ENCODE peak calls at places on chromosome 7, in ten cellular contexts. W, E, G, K, D, Q, M, J, B and P are unnamed samples.

GRCh38 chr7:4808565-4808964 is 33.1 kb downstream of the AP5Z1 start:
- DNase-seq in K (no peak), J (no peak), G (no peak), E (no peak), M (no peak), W (no peak), D (no peak), B (no peak), Q (no peak), P (no peak)

GRCh38 chr7:153891990-153892389 is 160.2 kb upstream of the DPP6 start:
- DNase-seq in B (no peak), J (no peak), G (no peak), M (no peak), D (no peak), W (no peak), K (no peak), Q (no peak), E (no peak), P (no peak)

GRCh38 chr7:55504093-55504859 is 68.0 kb downstream of the VOPP1 start:
- DNase-seq in E (no peak), G (no peak), W (peak), K (no peak), Q (peak), D (no peak), B (peak), M (peak), J (peak), P (no peak)

GRCh38 chr7:73995330-73995729 is 32.6 kb upstream of the ELN start:
- DNase-seq in B (peak), D (no peak), K (peak), E (peak), J (no peak), M (peak), Q (peak), W (peak), G (no peak), P (no peak)

GRCh38 chr7:84237533-84238173 is 43.1 kb upstream of the SEMA3A start:
- DNase-seq in M (peak), W (peak), B (peak), Q (peak), K (peak), D (no peak), G (no peak), J (peak), E (no peak), P (peak)

GRCh38 chr7:29381206-29382094 is 182.2 kb upstream of the PRR15 start:
- DNase-seq in M (peak), K (no peak), G (no peak), W (no peak), E (peak), J (no peak), D (no peak), B (no peak), Q (no peak), P (no peak)

GRCh38 chr7:126065766-126066165 is 1136.1 kb upstream of the POT1 start:
- DNase-seq in K (no peak), G (no peak), Q (no peak), E (no peak), B (no peak), J (no peak), W (no peak), M (no peak), D (no peak), P (no peak)

GRCh38 chr7:158310924-158311713 is 276.5 kb downstream of the PTPRN2 start:
- DNase-seq in G (no peak), D (no peak), J (no peak), Q (no peak), K (no peak), W (no peak), M (no peak), B (no peak), E (no peak), P (no peak)

GRCh38 chr7:73433924-73434700 is 534 bp downstream of the FZD9 start:
- DNase-seq in W (no peak), K (no peak), M (no peak), D (no peak), Q (no peak), J (no peak), E (no peak), G (no peak), B (no peak), P (no peak)

GRCh38 chr7:816751-817671 is 15.3 kb upstream of the SUN1 start:
- DNase-seq in M (peak), E (no peak), J (peak), W (no peak), D (no peak), G (no peak), B (no peak), K (no peak), Q (peak), P (no peak)

GRCh38 chr7:68429376-68430117 is 1168.7 kb upstream of the AUTS2 start:
- DNase-seq in D (no peak), J (no peak), M (no peak), G (no peak), B (no peak), E (no peak), Q (no peak), K (no peak), W (no peak), P (no peak)

GRCh38 chr7:22980422-22980821 is 33.5 kb downstream of the HYCC1 start:
- DNase-seq in M (peak), E (peak), K (peak), D (no peak), Q (peak), B (peak), J (peak), G (no peak), W (peak), P (peak)

GRCh38 chr7:17939670-17940301 is 508 bp downstream of the SNX13 start:
- DNase-seq in M (peak), G (peak), E (no peak), D (peak), B (peak), Q (peak), K (no peak), J (peak), W (peak), P (no peak)

GRCh38 chr7:41965951-41966505 is 263.1 kb upstream of the INHBA start:
- DNase-seq in Q (no peak), D (no peak), E (no peak), W (no peak), J (no peak), M (no peak), B (no peak), G (no peak), K (no peak), P (no peak)

GRCh38 chr7:19122018-19122588 is 4.7 kb upstream of the TWIST1 start:
- DNase-seq in D (no peak), J (peak), M (peak), W (peak), Q (peak), K (no peak), B (peak), E (no peak), G (no peak), P (no peak)

GRCh38 chr7:5703572-5704533 is 77.6 kb downstream of the RNF216 start:
- DNase-seq in M (no peak), G (no peak), E (no peak), B (no peak), W (no peak), J (no peak), Q (peak), K (no peak), D (no peak), P (no peak)

GRCh38 chr7:141660259-141660658 is 41.7 kb downstream of the DENND11 start:
- DNase-seq in K (no peak), J (no peak), G (no peak), M (no peak), D (no peak), W (no peak), E (no peak), Q (no peak), B (peak), P (no peak)

GRCh38 chr7:34138483-34138882 is 233.1 kb downstream of the BMPER start:
- DNase-seq in B (no peak), E (no peak), D (no peak), M (no peak), W (no peak), G (no peak), J (no peak), Q (no peak), K (no peak), P (no peak)

GRCh38 chr7:78198756-78199155 is 400.2 kb downstream of the PHTF2 start:
- DNase-seq in W (peak), B (peak), Q (peak), J (peak), D (no peak), M (no peak), E (no peak), K (no peak), G (no peak), P (no peak)

GRCh38 chr7:83119002-83119358 is 43.7 kb downstream of the PCLO start:
- DNase-seq in E (no peak), K (no peak), G (no peak), W (no peak), M (no peak), Q (no peak), D (no peak), B (no peak), J (no peak), P (no peak)

GRCh38 chr7:143490719-143491306 is 13.1 kb downstream of the TAS2R41 start:
- DNase-seq in J (peak), W (peak), D (peak), G (no peak), Q (no peak), B (no peak), M (peak), K (no peak), E (no peak), P (no peak)

GRCh38 chr7:113013761-113014449 is 72.7 kb downstream of the GPR85 start:
- DNase-seq in B (no peak), J (peak), D (no peak), E (no peak), W (peak), Q (peak), K (no peak), G (no peak), M (peak), P (no peak)

GRCh38 chr7:67618569-67619543 is 622.2 kb downstream of the TYW1 start:
- DNase-seq in D (no peak), Q (peak), K (no peak), G (peak), B (no peak), J (no peak), M (no peak), W (peak), E (no peak), P (no peak)

GRCh38 chr7:158750702-158751101 is 46.1 kb upstream of the NCAPG2 start:
- DNase-seq in W (no peak), G (no peak), M (no peak), D (no peak), E (no peak), K (no peak), Q (no peak), B (no peak), J (no peak), P (no peak)

GRCh38 chr7:129169171-129169643 is 19.2 kb upstream of the SMO start:
- DNase-seq in W (peak), J (no peak), K (no peak), G (peak), B (no peak), M (no peak), D (no peak), Q (peak), E (no peak), P (no peak)

GRCh38 chr7:133688483-133689239 is 435.8 kb downstream of the EXOC4 start:
- DNase-seq in D (no peak), K (no peak), B (peak), E (no peak), G (no peak), Q (peak), M (peak), J (peak), W (peak), P (no peak)

GRCh38 chr7:45057853-45058252 is 30.9 kb downstream of the NACAD start:
- DNase-seq in Q (no peak), W (no peak), J (no peak), G (no peak), E (no peak), K (no peak), M (peak), B (no peak), D (no peak), P (no peak)

DNA sequence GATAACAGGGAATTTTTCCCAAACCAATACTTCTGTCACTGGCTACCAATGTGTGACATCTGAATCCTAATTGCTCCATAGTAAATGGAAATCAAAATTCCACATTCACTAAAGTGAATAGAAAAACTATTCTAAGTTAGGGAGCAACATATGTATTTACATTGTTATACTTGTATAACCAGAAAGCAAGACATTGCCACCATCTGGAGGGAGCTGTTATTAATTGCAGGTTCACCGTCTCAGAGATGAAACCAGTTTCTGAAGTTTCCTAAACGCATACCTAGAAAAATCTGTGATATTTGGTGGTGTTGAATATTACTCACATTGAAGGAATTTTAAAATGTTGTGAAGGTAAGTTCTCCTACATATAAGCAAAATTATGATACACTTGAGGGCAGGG is 390.1 kb downstream of the NXPH1 start:
- DNase-seq in M (peak), K (no peak), W (no peak), B (no peak), G (no peak), D (no peak), J (no peak), E (no peak), Q (no peak), P (no peak)
- TF ChIP-seq CTCF in M (no peak), K (no peak), W (no peak), B (no peak), G (no peak), D (no peak), J (no peak), E (no peak), Q (no peak), P (no peak)

GRCh38 chr7:98528079-98528478 is 89.0 kb upstream of the NPTX2 start:
- DNase-seq in Q (no peak), D (no peak), W (no peak), E (no peak), G (no peak), B (no peak), J (no peak), M (no peak), K (no peak), P (no peak)
- TF ChIP-seq CTCF in Q (no peak), D (no peak), W (no peak), E (no peak), G (no peak), B (no peak), J (no peak), M (no peak), K (no peak), P (no peak)

DNA sequence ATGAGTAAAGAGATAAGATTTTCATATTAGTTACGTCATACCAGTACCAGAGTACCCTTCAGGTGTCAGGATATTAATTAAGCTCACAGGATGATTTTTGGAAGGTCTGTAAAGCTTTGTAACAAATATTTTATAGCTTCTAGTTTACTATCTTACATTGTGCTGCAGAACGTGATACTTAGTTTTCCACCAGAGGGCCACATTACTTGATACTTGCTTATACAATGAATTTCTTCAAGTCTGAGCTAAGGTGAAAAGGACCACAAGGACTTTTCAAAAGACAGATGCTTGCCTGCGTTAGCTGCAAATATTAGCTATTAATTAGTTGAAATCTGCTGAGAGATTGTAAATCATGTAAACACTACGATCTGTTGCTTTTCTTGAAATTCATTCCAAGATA is 12.2 kb downstream of the FOXP2 start:
- DNase-seq in K (no peak), B (peak), E (peak), D (no peak), Q (peak), W (peak), J (peak), M (peak), G (no peak), P (no peak)
- TF ChIP-seq CTCF in K (peak), B (peak), E (peak), D (no peak), Q (peak), W (peak), J (no peak), M (peak), G (peak), P (peak)

GRCh38 chr7:124698964-124699363 is 66.6 kb downstream of the GPR37 start:
- DNase-seq in E (no peak), G (no peak), B (no peak), J (no peak), D (no peak), Q (no peak), W (no peak), K (no peak), M (no peak), P (no peak)

GRCh38 chr7:124697746-124698145 is 67.8 kb downstream of the GPR37 start:
- DNase-seq in D (no peak), K (no peak), G (no peak), M (no peak), W (no peak), B (no peak), Q (no peak), J (no peak), E (no peak), P (no peak)

GRCh38 chr7:124702385-124702784 is 63.2 kb downstream of the GPR37 start:
- DNase-seq in M (peak), G (no peak), B (peak), W (no peak), J (peak), Q (peak), E (no peak), K (no peak), D (no peak), P (no peak)

GRCh38 chr7:124700655-124701054 is 64.9 kb downstream of the GPR37 start:
- DNase-seq in E (no peak), M (no peak), B (peak), J (peak), G (no peak), K (no peak), D (no peak), W (no peak), Q (peak), P (no peak)

DNA sequence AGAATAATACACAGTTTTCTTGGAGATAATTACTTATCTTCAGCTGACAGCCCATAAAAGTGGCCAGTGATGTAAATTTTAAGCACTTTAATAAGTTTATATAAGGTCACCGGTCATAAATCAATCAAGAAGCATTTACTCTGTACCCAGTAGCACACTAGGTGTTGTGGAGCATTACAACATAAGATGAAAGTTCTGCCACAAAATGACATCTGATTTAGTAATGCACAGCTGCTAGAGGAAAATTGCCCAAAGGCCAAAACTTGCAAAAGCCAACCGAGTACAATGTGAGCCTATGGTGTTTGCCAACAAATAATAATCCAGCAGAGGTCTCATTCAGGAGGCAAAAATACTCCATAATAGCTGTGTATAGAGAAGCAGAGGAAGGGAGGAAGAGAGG is 63.6 kb downstream of the GPR37 start:
- DNase-seq in E (no peak), D (no peak), B (peak), W (no peak), M (peak), J (peak), K (no peak), G (no peak), Q (peak), P (no peak)
- TF ChIP-seq CTCF in E (no peak), D (no peak), B (no peak), W (no peak), M (no peak), J (no peak), K (no peak), G (no peak), Q (no peak), P (no peak)

GRCh38 chr7:136976504-136977251 is 108.2 kb downstream of the CHRM2 start:
- DNase-seq in K (no peak), M (no peak), D (no peak), B (peak), J (no peak), Q (peak), G (no peak), E (no peak), W (no peak), P (no peak)

GRCh38 chr7:136969776-136970175 is 101.3 kb downstream of the CHRM2 start:
- DNase-seq in W (no peak), E (no peak), B (peak), Q (no peak), G (no peak), K (no peak), M (no peak), J (peak), D (no peak), P (no peak)

GRCh38 chr7:136966825-136967224 is 98.4 kb downstream of the CHRM2 start:
- DNase-seq in Q (no peak), K (no peak), W (no peak), G (no peak), B (no peak), D (no peak), M (no peak), E (no peak), J (no peak), P (no peak)

DNA sequence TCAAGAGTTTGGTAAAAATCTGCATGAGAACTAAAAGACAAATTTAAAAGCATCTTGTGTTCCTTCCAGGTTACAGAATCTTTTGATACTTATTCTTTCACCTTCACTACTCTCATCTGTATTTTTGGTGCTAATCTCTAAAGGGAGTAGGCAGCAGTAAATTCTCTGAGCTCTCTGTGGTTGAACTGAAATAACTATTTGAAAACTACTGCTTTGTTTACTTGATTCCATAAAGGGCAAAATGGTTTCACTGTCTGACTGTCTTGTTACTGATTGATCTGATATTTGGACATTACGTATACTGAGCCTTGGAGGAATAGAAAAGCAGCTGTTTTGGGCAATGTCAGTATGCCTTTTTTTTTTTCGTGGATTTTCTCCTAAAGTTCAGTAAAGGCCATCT is 103.3 kb downstream of the CHRM2 start:
- DNase-seq in M (no peak), E (no peak), K (no peak), Q (no peak), J (no peak), B (no peak), W (no peak), D (no peak), G (no peak), P (no peak)
- TF ChIP-seq CTCF in M (no peak), E (no peak), K (no peak), Q (no peak), J (no peak), B (no peak), W (no peak), D (no peak), G (no peak), P (no peak)